ENCODE peak calls at places on chromosomes 3 and 15, in five cellular contexts. O is HCT116, E is GM12878, A is SK-N-SH, Q is K562. J is an unnamed sample.

GRCh38 chr15:74955796-74956647 is 550 bp downstream of the RPP25 start:
- DNase-seq in A (peak), O (no peak), E (no peak), Q (peak), J (no peak)

GRCh38 chr3:196080997-196081833 is 675 bp downstream of the TFRC start:
- DNase-seq in Q (peak), O (no peak), A (peak), E (no peak), J (peak)

GRCh38 chr3:10602769-10603768 is 97.7 kb upstream of the ATP2B2 start:
- DNase-seq in Q (no peak), O (no peak), E (peak), A (no peak), J (no peak)

GRCh38 chr3:167940241-167940640 is 155.5 kb downstream of the GOLIM4 start:
- DNase-seq in A (no peak), E (no peak), Q (no peak), O (no peak), J (no peak)

GRCh38 chr3:46491089-46492070 is 6.4 kb upstream of the RTP3 start:
- DNase-seq in Q (no peak), A (no peak), O (no peak), E (no peak), J (no peak)

GRCh38 chr3:53263907-53264306 is 8.1 kb upstream of the TKT start:
- DNase-seq in A (no peak), O (no peak), E (no peak), Q (no peak), J (peak)

GRCh38 chr3:141242035-141242721 is 10.6 kb downstream of the PXYLP1 start:
- DNase-seq in O (no peak), Q (no peak), A (no peak), E (no peak), J (no peak)

GRCh38 chr3:141228385-141228784 is 3.2 kb upstream of the PXYLP1 start:
- DNase-seq in A (no peak), Q (no peak), E (no peak), O (no peak), J (peak)

GRCh38 chr3:122843604-122844003 is 48.7 kb downstream of the SLC49A4 start:
- DNase-seq in O (no peak), E (no peak), A (no peak), Q (no peak), J (no peak)

GRCh38 chr3:46768061-46768460 is 50.4 kb upstream of the PRSS50 start:
- DNase-seq in A (no peak), Q (no peak), E (no peak), O (no peak), J (no peak)

GRCh38 chr3:57176045-57176444 is 10.9 kb upstream of the IL17RD start:
- DNase-seq in E (no peak), A (no peak), O (no peak), Q (no peak), J (no peak)

GRCh38 chr3:186165331-186165730 is 56.4 kb upstream of the ETV5 start:
- DNase-seq in E (no peak), Q (no peak), O (no peak), A (no peak), J (no peak)

GRCh38 chr15:88463870-88464532 is 3.2 kb downstream of the MRPL46 start:
- DNase-seq in O (no peak), Q (no peak), E (no peak), A (no peak), J (peak)

GRCh38 chr15:57554063-57554820 is 37.5 kb upstream of the MYZAP start:
- DNase-seq in Q (no peak), O (no peak), A (peak), E (no peak), J (no peak)

GRCh38 chr3:4680881-4681300 is 187.7 kb downstream of the ITPR1 start:
- DNase-seq in E (no peak), O (no peak), A (no peak), Q (no peak), J (no peak)

GRCh38 chr3:169813757-169814517 is 1.2 kb upstream of the LRRC34 start:
- DNase-seq in E (peak), A (no peak), Q (no peak), O (no peak), J (peak)

GRCh38 chr3:168398371-168399030 is 302.8 kb upstream of the GOLIM4 start:
- DNase-seq in O (no peak), A (no peak), Q (no peak), E (no peak), J (no peak)

GRCh38 chr3:146326875-146327543 is 76.1 kb upstream of the PLSCR4 start:
- DNase-seq in A (peak), Q (no peak), E (no peak), O (peak), J (peak)

GRCh38 chr3:153749070-153749610 is 372.1 kb upstream of the ARHGEF26 start:
- DNase-seq in E (no peak), Q (no peak), O (no peak), A (no peak), J (no peak)

GRCh38 chr15:90513448-90513847 is 16.3 kb upstream of the CRTC3 start:
- DNase-seq in Q (no peak), O (no peak), A (no peak), E (no peak), J (peak)

GRCh38 chr3:193165431-193166120 is 75.4 kb upstream of the PLAAT1 start:
- DNase-seq in Q (no peak), E (no peak), A (no peak), O (no peak), J (no peak)

GRCh38 chr3:127411083-127411727 is 123.4 kb upstream of the PRR20G start:
- DNase-seq in Q (peak), E (no peak), O (no peak), A (peak), J (no peak)

GRCh38 chr15:54789377-54789776 is 407.4 kb downstream of the RSL24D1 start:
- DNase-seq in E (no peak), O (no peak), Q (no peak), A (no peak), J (no peak)
- H3K4me2 ChIP-seq in E (no peak), O (no peak), Q (no peak), A (no peak), J (no peak)

GRCh38 chr15:66014639-66015182 is 145.4 kb downstream of the RAB11A start:
- DNase-seq in O (no peak), E (no peak), Q (no peak), A (no peak), J (no peak)
- TF ChIP-seq ZBTB33 in O (no peak), E (no peak), Q (no peak), A (no peak), J (no peak)

GRCh38 chr3:152203677-152204076 is 65.1 kb upstream of the MBNL1 start:
- DNase-seq in Q (no peak), O (no peak), E (no peak), A (no peak), J (no peak)
- H3K4me2 ChIP-seq in Q (peak), O (peak), E (peak), A (peak), J (no peak)

DNA sequence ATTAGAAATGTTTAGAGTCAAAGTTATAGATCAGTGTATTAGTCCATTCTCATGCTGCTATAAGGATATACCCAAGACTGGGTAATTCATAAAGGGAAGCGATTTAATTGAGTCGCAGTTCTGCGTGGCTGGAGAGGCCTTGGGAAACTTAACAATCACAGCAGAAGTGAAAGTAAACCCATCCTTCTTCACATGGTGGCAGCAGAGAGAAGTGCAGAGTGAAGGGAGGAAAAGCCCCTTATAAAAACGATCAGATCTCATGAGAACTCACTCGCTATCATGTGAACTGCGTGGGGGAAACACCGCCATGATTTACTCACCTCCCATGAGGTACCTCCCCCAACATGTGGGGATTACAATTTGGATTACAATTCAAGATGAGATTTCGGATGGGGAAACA is 871.5 kb downstream of the DIPK2A start:
- DNase-seq in Q (no peak), O (peak), A (no peak), E (no peak), J (peak)
- TF ChIP-seq ZBTB33 in Q (no peak), O (no peak), A (no peak), E (no peak), J (no peak)

DNA sequence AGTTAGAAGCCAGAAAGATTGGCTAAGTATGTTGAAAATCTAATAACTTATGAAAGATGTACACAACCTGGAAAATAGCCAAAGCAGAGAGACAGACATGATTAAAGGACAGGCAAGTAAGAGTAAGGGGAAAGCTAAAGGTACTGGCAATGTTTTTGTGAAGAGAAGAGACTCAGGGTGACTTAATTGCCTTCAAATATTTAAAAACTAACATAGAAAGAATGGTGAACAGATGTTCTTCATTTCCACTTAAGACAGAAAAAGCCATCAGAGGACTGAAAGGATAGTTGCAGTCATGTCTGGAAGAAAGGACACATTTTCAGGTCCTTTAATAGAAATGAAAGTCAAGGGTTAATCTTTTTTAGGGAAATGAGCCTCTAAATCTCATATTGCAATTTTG is 68.8 kb downstream of the ZNF385D start:
- DNase-seq in E (no peak), O (no peak), Q (no peak), A (no peak), J (no peak)
- H3K4me2 ChIP-seq in E (no peak), O (no peak), Q (no peak), A (no peak), J (no peak)

GRCh38 chr15:42749266-42749665 is 12.3 kb upstream of the CDAN1 start:
- DNase-seq in Q (no peak), A (no peak), O (no peak), E (no peak), J (no peak)
- TF ChIP-seq ZBTB33 in Q (no peak), A (no peak), O (no peak), E (no peak), J (no peak)

J was measured in HepG2.